ENCODE peak calls at places on chromosomes 6 and 20, in nine cellular contexts. K is left lung, S is lower lobe of right lung, V is heart right ventricle, N is psoas muscle, G is IMR-90, H is left ventricle myocardium inferior, E is adrenal gland, J is SK-N-SH. Z is an unnamed sample.

GRCh38 chr20:49572857-49573256 is 4.9 kb upstream of the PTGIS start:
- DNase-seq in K (no peak), S (no peak), V (no peak), N (no peak), G (no peak), H (no peak), E (no peak), J (no peak), Z (no peak)

GRCh38 chr6:29797966-29798365 is 29.7 kb upstream of the HLA-G start:
- DNase-seq in K (no peak), S (no peak), V (no peak), N (no peak), G (no peak), H (no peak), E (no peak), J (no peak), Z (no peak)

GRCh38 chr20:44188752-44189151 is 1.8 kb upstream of the JPH2 start:
- DNase-seq in K (no peak), S (no peak), V (no peak), N (peak), G (no peak), H (no peak), E (no peak), J (no peak), Z (no peak)

GRCh38 chr6:51529240-51529639 is 558.2 kb downstream of the PKHD1 start:
- DNase-seq in K (no peak), S (no peak), V (no peak), N (no peak), G (no peak), H (no peak), E (no peak), J (no peak), Z (no peak)

GRCh38 chr6:160015778-160016684 is 47.1 kb downstream of the IGF2R start:
- DNase-seq in K (peak), S (no peak), V (no peak), N (no peak), G (no peak), H (no peak), E (no peak), J (no peak), Z (no peak)

GRCh38 chr6:14440215-14440890 is 322.8 kb downstream of the CD83 start:
- DNase-seq in K (no peak), S (no peak), V (no peak), N (no peak), G (peak), H (no peak), E (no peak), J (no peak), Z (no peak)

GRCh38 chr20:1801551-1801950 is 93.7 kb upstream of the SIRPA start:
- DNase-seq in K (no peak), S (no peak), V (no peak), N (no peak), G (no peak), H (no peak), E (no peak), J (no peak), Z (no peak)

GRCh38 chr6:132520953-132521352 is 8.0 kb upstream of the STX7 start:
- DNase-seq in K (no peak), S (no peak), V (no peak), N (no peak), G (peak), H (no peak), E (no peak), J (no peak), Z (peak)

GRCh38 chr6:75896526-75896925 is 147.5 kb downstream of the MYO6 start:
- DNase-seq in K (no peak), S (no peak), V (no peak), N (no peak), G (no peak), H (no peak), E (no peak), J (no peak), Z (no peak)

GRCh38 chr6:44224978-44225330 is 1.6 kb downstream of the SLC29A1 start:
- DNase-seq in K (no peak), S (no peak), V (no peak), N (no peak), G (no peak), H (no peak), E (no peak), J (no peak), Z (no peak)

GRCh38 chr6:90155114-90155513 is 141.5 kb downstream of the BACH2 start:
- DNase-seq in K (no peak), S (no peak), V (no peak), N (no peak), G (peak), H (no peak), E (no peak), J (no peak), Z (peak)

GRCh38 chr6:134949927-134950326 is at the start of gene ALDH8A1:
- DNase-seq in K (no peak), S (no peak), V (no peak), N (no peak), G (no peak), H (no peak), E (no peak), J (no peak), Z (no peak)

GRCh38 chr6:127302728-127303675 is 36.3 kb downstream of the RNF146 start:
- DNase-seq in K (no peak), S (no peak), V (no peak), N (no peak), G (peak), H (no peak), E (peak), J (peak), Z (no peak)

GRCh38 chr6:78700997-78701396 is 166.4 kb upstream of the IRAK1BP1 start:
- DNase-seq in K (no peak), S (no peak), V (no peak), N (no peak), G (no peak), H (no peak), E (no peak), J (no peak), Z (no peak)

GRCh38 chr6:4610256-4610655 is 165.9 kb upstream of the CDYL start:
- DNase-seq in K (no peak), S (no peak), V (peak), N (no peak), G (peak), H (peak), E (no peak), J (no peak), Z (no peak)

GRCh38 chr6:160367798-160368547 is 19.8 kb downstream of the SLC22A3 start:
- DNase-seq in K (no peak), S (no peak), V (no peak), N (no peak), G (no peak), H (no peak), E (no peak), J (no peak), Z (no peak)

GRCh38 chr6:16420715-16421461 is 182.5 kb downstream of the GMPR start:
- DNase-seq in K (no peak), S (no peak), V (no peak), N (no peak), G (peak), H (no peak), E (peak), J (no peak), Z (peak)

GRCh38 chr6:14074723-14075503 is 42.7 kb upstream of the CD83 start:
- DNase-seq in K (no peak), S (no peak), V (no peak), N (no peak), G (peak), H (no peak), E (peak), J (peak), Z (no peak)

GRCh38 chr20:23052904-23053303 is 3.4 kb upstream of the THBD start:
- DNase-seq in K (no peak), S (no peak), V (no peak), N (no peak), G (no peak), H (no peak), E (no peak), J (no peak), Z (no peak)

GRCh38 chr6:164275773-164276172 is 861.3 kb downstream of the QKI start:
- DNase-seq in K (no peak), S (no peak), V (no peak), N (no peak), G (no peak), H (no peak), E (no peak), J (no peak), Z (no peak)

GRCh38 chr6:147506704-147507114 is 1.8 kb upstream of the SAMD5 start:
- DNase-seq in K (peak), S (peak), V (peak), N (peak), G (peak), H (peak), E (peak), J (peak), Z (no peak)

GRCh38 chr6:151054304-151054703 is 185.5 kb upstream of the AKAP12 start:
- DNase-seq in K (no peak), S (no peak), V (peak), N (no peak), G (peak), H (peak), E (peak), J (no peak), Z (no peak)

GRCh38 chr20:35547319-35547718 is 5.4 kb downstream of the ERGIC3 start:
- DNase-seq in K (no peak), S (no peak), V (no peak), N (peak), G (no peak), H (no peak), E (no peak), J (no peak), Z (no peak)

GRCh38 chr6:5498579-5498899 is 237.2 kb downstream of the FARS2 start:
- DNase-seq in K (no peak), S (no peak), V (no peak), N (no peak), G (peak), H (no peak), E (no peak), J (no peak), Z (no peak)

GRCh38 chr6:107600936-107601335 is 111.0 kb downstream of the SOBP start:
- DNase-seq in K (no peak), S (no peak), V (no peak), N (no peak), G (peak), H (no peak), E (peak), J (no peak), Z (peak)

GRCh38 chr6:35485402-35485877 is 11.4 kb downstream of the TEAD3 start:
- DNase-seq in K (no peak), S (no peak), V (peak), N (peak), G (no peak), H (no peak), E (no peak), J (no peak), Z (no peak)

GRCh38 chr6:35484921-35485392 is 11.9 kb downstream of the TEAD3 start:
- DNase-seq in K (no peak), S (no peak), V (no peak), N (peak), G (peak), H (no peak), E (no peak), J (peak), Z (no peak)

GRCh38 chr6:35483892-35484645 is 12.8 kb downstream of the TEAD3 start:
- DNase-seq in K (no peak), S (no peak), V (no peak), N (peak), G (no peak), H (no peak), E (no peak), J (no peak), Z (no peak)

GRCh38 chr6:35487653-35488516 is 9.0 kb downstream of the TEAD3 start:
- DNase-seq in K (no peak), S (peak), V (no peak), N (no peak), G (peak), H (peak), E (no peak), J (peak), Z (no peak)

GRCh38 chr6:35486005-35486925 is 10.6 kb downstream of the TEAD3 start:
- DNase-seq in K (peak), S (peak), V (peak), N (peak), G (no peak), H (peak), E (no peak), J (peak), Z (no peak)
- H3K27ac ChIP-seq in K (peak), S (peak), V (peak), N (peak), G (peak), H (peak), E (peak), J (no peak), Z (peak)

GRCh38 chr20:59030911-59031310 is 1.2 kb downstream of the ATP5F1E start:
- DNase-seq in K (no peak), S (no peak), V (no peak), N (no peak), G (no peak), H (no peak), E (no peak), J (no peak), Z (no peak)
- H3K4me3 ChIP-seq in K (peak), S (peak), V (peak), N (peak), G (peak), H (peak), E (no peak), J (peak), Z (peak)

GRCh38 chr6:36873115-36873514 is 1.5 kb downstream of the PPIL1 start:
- DNase-seq in K (no peak), S (no peak), V (no peak), N (no peak), G (no peak), H (no peak), E (no peak), J (no peak), Z (no peak)

GRCh38 chr6:36874443-36875249 is at the start of gene PPIL1:
- DNase-seq in K (peak), S (peak), V (peak), N (peak), G (peak), H (peak), E (peak), J (peak), Z (peak)

GRCh38 chr6:36875250-36875633 is 639 bp upstream of the PPIL1 start:
- DNase-seq in K (no peak), S (no peak), V (no peak), N (no peak), G (no peak), H (no peak), E (no peak), J (no peak), Z (no peak)

GRCh38 chr6:36874016-36874442 is 574 bp downstream of the PPIL1 start:
- DNase-seq in K (no peak), S (no peak), V (peak), N (no peak), G (peak), H (no peak), E (peak), J (no peak), Z (no peak)

DNA sequence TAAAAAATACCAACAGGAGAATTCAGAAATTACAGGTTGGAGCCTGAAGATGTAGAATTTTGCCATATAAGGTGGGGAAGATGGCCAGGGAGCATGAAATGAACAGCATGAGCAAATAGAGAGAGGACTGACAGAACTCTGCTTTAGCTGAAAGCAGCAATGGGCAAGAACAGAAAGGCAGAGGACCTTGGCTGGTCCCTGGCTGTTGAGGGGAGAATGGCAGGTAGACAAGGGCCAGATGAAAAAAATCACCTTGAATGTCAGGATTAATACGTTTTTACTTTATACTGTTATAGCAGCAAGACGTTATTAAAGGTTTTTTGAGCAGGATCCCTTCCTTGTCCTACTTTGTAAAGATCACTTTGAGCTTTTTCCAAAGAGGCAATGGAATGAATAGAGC is 991 bp downstream of the PPIL1 start:
- DNase-seq in K (no peak), S (no peak), V (no peak), N (no peak), G (no peak), H (no peak), E (no peak), J (peak), Z (no peak)
- TF ChIP-seq CTCF in K (no peak), S (no peak), V (no peak), N (no peak), G (no peak), H (no peak), E (no peak), J (peak), Z (no peak)

DNA sequence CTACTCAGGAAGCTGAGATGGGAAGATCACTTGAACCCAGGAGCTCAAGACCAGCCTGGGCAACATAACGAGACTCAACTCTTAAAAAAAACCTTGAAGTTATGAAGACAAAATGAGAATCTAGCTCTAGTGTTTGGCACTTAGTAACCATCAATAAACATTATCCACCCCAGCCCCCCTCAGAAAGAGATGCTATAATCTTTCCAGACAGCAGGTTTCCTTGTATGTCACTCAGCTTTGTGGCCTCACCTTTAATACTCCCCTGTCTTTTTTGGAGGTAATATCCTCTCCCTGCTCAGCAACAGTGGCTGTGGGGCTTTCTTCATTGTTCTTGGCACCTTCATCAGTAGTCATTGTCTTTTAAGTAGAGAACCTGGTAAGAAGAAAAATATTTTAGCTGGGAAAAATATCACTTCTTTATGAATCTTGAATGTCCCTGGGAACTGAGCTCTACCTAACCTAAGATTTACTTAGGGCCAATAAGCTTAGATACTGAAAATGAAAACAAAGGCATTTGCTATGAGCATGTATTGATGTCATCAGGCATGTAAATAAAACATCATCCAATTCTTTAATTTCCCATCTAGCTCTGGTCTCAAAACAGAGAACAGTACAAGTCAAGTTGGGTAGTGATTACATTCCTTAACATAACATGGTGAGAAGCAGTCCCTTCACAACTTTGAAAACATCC is 46.1 kb downstream of the FKBP5 start:
- DNase-seq in K (no peak), S (no peak), V (no peak), N (no peak), G (peak), H (no peak), E (no peak), J (no peak), Z (no peak)
- H3K27ac ChIP-seq in K (no peak), S (no peak), V (no peak), N (peak), G (no peak), H (no peak), E (no peak), J (no peak), Z (no peak)

Z was measured in AG04450.